ENCODE peak calls at places on chromosomes 5 and 9, in eight cellular contexts. One of them, this sample, is unnamed.

GRCh38 chr5:122585111-122585415 is 189.8 kb upstream of the SNX2 start:
- DNase-seq in cardiac muscle cell: peak; percentile 14
- DNase-seq in stomach: no peak
- DNase-seq in CD8-positive, alpha-beta T cell: no peak
- DNase-seq in upper lobe of right lung: no peak
- DNase-seq in neural progenitor cell: no peak
- DNase-seq in heart left ventricle: no peak
- DNase-seq in PC-3: no peak
- DNase-seq in this sample: no peak

GRCh38 chr5:95872333-95873268 is 50.1 kb upstream of the GLRX start:
- DNase-seq in cardiac muscle cell: no peak
- DNase-seq in stomach: no peak
- DNase-seq in CD8-positive, alpha-beta T cell: no peak
- DNase-seq in upper lobe of right lung: no peak
- DNase-seq in neural progenitor cell: no peak
- DNase-seq in heart left ventricle: no peak
- DNase-seq in PC-3: no peak
- DNase-seq in this sample: no peak

GRCh38 chr5:22391956-22392355 is 461.2 kb downstream of the CDH12 start:
- DNase-seq in cardiac muscle cell: no peak
- DNase-seq in stomach: no peak
- DNase-seq in CD8-positive, alpha-beta T cell: no peak
- DNase-seq in upper lobe of right lung: no peak
- DNase-seq in neural progenitor cell: no peak
- DNase-seq in heart left ventricle: no peak
- DNase-seq in PC-3: peak; percentile 11
- DNase-seq in this sample: no peak

GRCh38 chr5:124962735-124963134 is 216.3 kb upstream of the ZNF608 start:
- DNase-seq in cardiac muscle cell: no peak
- DNase-seq in stomach: no peak
- DNase-seq in CD8-positive, alpha-beta T cell: no peak
- DNase-seq in upper lobe of right lung: no peak
- DNase-seq in neural progenitor cell: peak; percentile 23
- DNase-seq in heart left ventricle: no peak
- DNase-seq in PC-3: no peak
- DNase-seq in this sample: no peak

GRCh38 chr5:125152461-125153189 is 406.2 kb upstream of the ZNF608 start:
- DNase-seq in cardiac muscle cell: no peak
- DNase-seq in stomach: no peak
- DNase-seq in CD8-positive, alpha-beta T cell: no peak
- DNase-seq in upper lobe of right lung: no peak
- DNase-seq in neural progenitor cell: no peak
- DNase-seq in heart left ventricle: no peak
- DNase-seq in PC-3: no peak
- DNase-seq in this sample: no peak

GRCh38 chr5:4511996-4512656 is 628.0 kb upstream of the ADAMTS16 start:
- DNase-seq in cardiac muscle cell: peak; percentile 75
- DNase-seq in stomach: no peak
- DNase-seq in CD8-positive, alpha-beta T cell: no peak
- DNase-seq in upper lobe of right lung: peak; percentile 88
- DNase-seq in neural progenitor cell: peak; percentile 71
- DNase-seq in heart left ventricle: peak; percentile 68
- DNase-seq in PC-3: peak; percentile 49
- DNase-seq in this sample: peak; percentile 88

GRCh38 chr9:8329561-8330283 is 530.1 kb upstream of the DMAC1 start:
- DNase-seq in cardiac muscle cell: no peak
- DNase-seq in stomach: peak; percentile 28
- DNase-seq in CD8-positive, alpha-beta T cell: no peak
- DNase-seq in upper lobe of right lung: no peak
- DNase-seq in neural progenitor cell: no peak
- DNase-seq in heart left ventricle: no peak
- DNase-seq in PC-3: no peak
- DNase-seq in this sample: peak; percentile 22

GRCh38 chr9:16866542-16866941 is 3.9 kb downstream of the BNC2 start:
- DNase-seq in cardiac muscle cell: no peak
- DNase-seq in stomach: no peak
- DNase-seq in CD8-positive, alpha-beta T cell: no peak
- DNase-seq in upper lobe of right lung: no peak
- DNase-seq in neural progenitor cell: no peak
- DNase-seq in heart left ventricle: no peak
- DNase-seq in PC-3: no peak
- DNase-seq in this sample: no peak

GRCh38 chr5:153623906-153624765 is 133.7 kb downstream of the GRIA1 start:
- DNase-seq in cardiac muscle cell: no peak
- DNase-seq in stomach: no peak
- DNase-seq in CD8-positive, alpha-beta T cell: no peak
- DNase-seq in upper lobe of right lung: no peak
- DNase-seq in neural progenitor cell: no peak
- DNase-seq in heart left ventricle: no peak
- DNase-seq in PC-3: peak; percentile 29
- DNase-seq in this sample: no peak

GRCh38 chr5:45037927-45038326 is 229.2 kb downstream of the MRPS30 start:
- DNase-seq in cardiac muscle cell: no peak
- DNase-seq in stomach: no peak
- DNase-seq in CD8-positive, alpha-beta T cell: no peak
- DNase-seq in upper lobe of right lung: no peak
- DNase-seq in neural progenitor cell: no peak
- DNase-seq in heart left ventricle: no peak
- DNase-seq in PC-3: no peak
- DNase-seq in this sample: no peak

GRCh38 chr5:128469924-128470323 is 68.1 kb downstream of the FBN2 start:
- DNase-seq in cardiac muscle cell: no peak
- DNase-seq in stomach: no peak
- DNase-seq in CD8-positive, alpha-beta T cell: no peak
- DNase-seq in upper lobe of right lung: no peak
- DNase-seq in neural progenitor cell: no peak
- DNase-seq in heart left ventricle: no peak
- DNase-seq in PC-3: no peak
- DNase-seq in this sample: no peak

GRCh38 chr5:55924744-55925143 is 70.0 kb downstream of the IL6ST start:
- DNase-seq in cardiac muscle cell: no peak
- DNase-seq in stomach: no peak
- DNase-seq in CD8-positive, alpha-beta T cell: no peak
- DNase-seq in upper lobe of right lung: no peak
- DNase-seq in neural progenitor cell: no peak
- DNase-seq in heart left ventricle: no peak
- DNase-seq in PC-3: no peak
- DNase-seq in this sample: no peak

GRCh38 chr9:18605763-18606162 is 131.8 kb downstream of the ADAMTSL1 start:
- DNase-seq in cardiac muscle cell: no peak
- DNase-seq in stomach: peak; percentile 37
- DNase-seq in CD8-positive, alpha-beta T cell: no peak
- DNase-seq in upper lobe of right lung: no peak
- DNase-seq in neural progenitor cell: no peak
- DNase-seq in heart left ventricle: no peak
- DNase-seq in PC-3: no peak
- DNase-seq in this sample: peak; percentile 68

GRCh38 chr9:101727621-101728524 is 10.6 kb downstream of the GRIN3A start:
- DNase-seq in cardiac muscle cell: peak; percentile 16
- DNase-seq in stomach: no peak
- DNase-seq in CD8-positive, alpha-beta T cell: no peak
- DNase-seq in upper lobe of right lung: no peak
- DNase-seq in neural progenitor cell: peak; percentile 55
- DNase-seq in heart left ventricle: no peak
- DNase-seq in PC-3: peak; percentile 34
- DNase-seq in this sample: no peak

GRCh38 chr5:36602711-36603321 is 3.6 kb upstream of the SLC1A3 start:
- DNase-seq in cardiac muscle cell: peak; percentile 43
- DNase-seq in stomach: no peak
- DNase-seq in CD8-positive, alpha-beta T cell: no peak
- DNase-seq in upper lobe of right lung: no peak
- DNase-seq in neural progenitor cell: no peak
- DNase-seq in heart left ventricle: no peak
- DNase-seq in PC-3: peak; percentile 28
- DNase-seq in this sample: no peak

GRCh38 chr5:82642313-82642712 is 364.2 kb upstream of the RPS23 start:
- DNase-seq in cardiac muscle cell: no peak
- DNase-seq in stomach: no peak
- DNase-seq in CD8-positive, alpha-beta T cell: no peak
- DNase-seq in upper lobe of right lung: no peak
- DNase-seq in neural progenitor cell: no peak
- DNase-seq in heart left ventricle: no peak
- DNase-seq in PC-3: peak; percentile 35
- DNase-seq in this sample: no peak

DNA sequence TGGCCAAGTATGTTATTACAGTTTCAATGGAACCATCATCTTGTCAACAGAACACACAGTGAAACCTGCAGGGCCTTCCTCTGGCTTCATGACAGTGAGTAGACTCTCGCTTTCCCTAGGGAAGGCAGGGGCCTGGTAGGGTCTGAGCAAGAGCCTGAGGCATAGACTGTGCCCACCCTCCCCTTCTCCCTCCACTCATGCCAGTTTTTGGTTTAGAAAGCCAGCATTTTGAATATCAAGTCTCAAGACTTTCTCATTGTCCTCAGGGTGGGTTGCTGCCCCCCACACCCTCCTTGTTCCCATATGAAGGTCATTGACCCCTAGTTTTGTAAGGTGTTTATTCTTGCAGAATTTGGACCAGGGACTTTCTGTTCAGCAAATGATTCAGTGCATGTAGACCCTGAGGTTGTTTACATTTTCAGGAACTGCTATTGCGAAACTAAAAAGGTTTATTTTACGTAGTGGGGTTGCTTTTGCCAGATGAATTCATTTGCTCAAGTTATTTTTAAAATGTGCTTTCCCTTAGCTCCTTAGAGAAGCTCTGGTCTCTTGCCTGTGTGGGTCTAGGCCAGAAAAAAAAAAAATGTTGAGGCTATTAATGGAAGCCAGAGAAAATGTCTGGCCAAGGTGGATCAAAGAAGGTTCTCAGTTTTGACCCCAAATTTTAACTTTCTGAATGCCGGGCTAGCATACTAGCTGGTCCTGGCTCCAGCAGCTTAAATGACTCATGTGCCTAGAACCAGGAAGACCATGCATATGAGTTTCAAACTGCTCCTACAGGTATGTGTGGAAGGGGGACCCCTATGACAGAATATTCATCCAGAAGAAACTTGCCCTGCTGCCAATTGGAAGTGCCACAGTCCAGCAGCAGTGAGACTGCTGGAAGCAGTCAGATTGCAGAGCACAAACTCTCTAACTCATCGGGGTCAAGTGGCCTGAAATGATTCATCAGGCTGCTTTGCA is 10.1 kb upstream of the MOB3B start:
- DNase-seq in cardiac muscle cell: no peak
- DNase-seq in stomach: no peak
- DNase-seq in CD8-positive, alpha-beta T cell: no peak
- DNase-seq in upper lobe of right lung: no peak
- DNase-seq in neural progenitor cell: no peak
- DNase-seq in heart left ventricle: no peak
- DNase-seq in PC-3: peak; percentile 63
- DNase-seq in this sample: peak; percentile 49
- H3K4me1 ChIP-seq in cardiac muscle cell: no peaks in the 10 kb centered on the region
- H3K4me1 ChIP-seq in stomach: peaks cover 59% of the 10 kb centered on the region
- H3K4me1 ChIP-seq in CD8-positive, alpha-beta T cell: no peaks in the 10 kb centered on the region
- H3K4me1 ChIP-seq in upper lobe of right lung: peaks cover 22% of the 10 kb centered on the region
- H3K4me1 ChIP-seq in neural progenitor cell: peaks cover 12% of the 10 kb centered on the region
- H3K4me1 ChIP-seq in heart left ventricle: peaks cover 17% of the 10 kb centered on the region
- H3K4me1 ChIP-seq in PC-3: peaks cover 27% of the 10 kb centered on the region
- H3K4me1 ChIP-seq in this sample: peaks cover 23% of the 10 kb centered on the region

DNA sequence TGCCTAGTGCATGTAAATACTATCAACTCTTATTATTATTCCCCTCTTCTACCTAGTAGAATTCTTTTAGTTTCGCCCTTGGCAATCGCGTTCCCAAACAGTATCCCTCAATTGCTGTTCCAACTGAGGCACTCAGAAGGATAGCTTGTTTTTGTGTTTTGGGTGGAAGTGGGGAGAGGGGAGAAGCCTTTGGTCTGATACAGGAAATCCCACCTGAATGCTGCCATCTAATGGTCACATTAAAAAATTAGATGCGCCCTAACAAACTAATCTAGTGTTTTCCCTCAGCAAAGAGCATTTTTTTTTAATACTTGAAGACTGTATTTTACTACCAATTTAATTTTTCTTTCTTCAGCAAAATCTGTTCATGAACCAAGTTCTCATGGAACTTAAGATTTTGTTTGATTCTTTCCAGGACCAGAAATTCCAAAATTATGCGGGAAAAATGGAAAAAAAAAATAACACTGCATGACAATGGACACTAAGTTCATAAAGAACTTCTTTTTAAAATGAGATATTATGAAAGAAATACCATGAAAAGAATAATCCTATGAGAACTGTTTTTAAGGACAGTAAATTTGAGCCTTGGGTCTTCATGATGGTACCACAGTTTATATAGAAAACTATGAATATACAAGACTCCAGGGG is 22.2 kb upstream of the GLDC start:
- DNase-seq in cardiac muscle cell: peak; percentile 44
- DNase-seq in stomach: no peak
- DNase-seq in CD8-positive, alpha-beta T cell: no peak
- DNase-seq in upper lobe of right lung: no peak
- DNase-seq in neural progenitor cell: peak; percentile 46
- DNase-seq in heart left ventricle: no peak
- DNase-seq in PC-3: peak; percentile 26
- DNase-seq in this sample: no peak
- TF ChIP-seq CTCF in cardiac muscle cell: peak; percentile 51
- TF ChIP-seq CTCF in stomach: no peak
- TF ChIP-seq CTCF in CD8-positive, alpha-beta T cell: peak; percentile 53
- TF ChIP-seq CTCF in upper lobe of right lung: peak; percentile 59
- TF ChIP-seq CTCF in neural progenitor cell: peak; percentile 70
- TF ChIP-seq CTCF in heart left ventricle: peak; percentile 60
- TF ChIP-seq CTCF in PC-3: peak; percentile 70
- TF ChIP-seq CTCF in this sample: peak; percentile 49

GRCh38 chr5:112918679-112919078 is 3.3 kb downstream of the REEP5 start:
- DNase-seq in cardiac muscle cell: no peak
- DNase-seq in stomach: no peak
- DNase-seq in CD8-positive, alpha-beta T cell: no peak
- DNase-seq in upper lobe of right lung: no peak
- DNase-seq in neural progenitor cell: no peak
- DNase-seq in heart left ventricle: no peak
- DNase-seq in PC-3: no peak
- DNase-seq in this sample: no peak

GRCh38 chr5:112923988-112924387 is 2.0 kb upstream of the REEP5 start:
- DNase-seq in cardiac muscle cell: no peak
- DNase-seq in stomach: no peak
- DNase-seq in CD8-positive, alpha-beta T cell: no peak
- DNase-seq in upper lobe of right lung: no peak
- DNase-seq in neural progenitor cell: no peak
- DNase-seq in heart left ventricle: no peak
- DNase-seq in PC-3: no peak
- DNase-seq in this sample: peak; percentile 31

GRCh38 chr5:112921833-112922817 is at the start of gene REEP5:
- DNase-seq in cardiac muscle cell: peak; percentile 94
- DNase-seq in stomach: peak; percentile 88
- DNase-seq in CD8-positive, alpha-beta T cell: peak; percentile 84
- DNase-seq in upper lobe of right lung: peak; percentile 94
- DNase-seq in neural progenitor cell: peak; percentile 95
- DNase-seq in heart left ventricle: peak; percentile 94
- DNase-seq in PC-3: peak; percentile 78
- DNase-seq in this sample: peak; percentile 96

GRCh38 chr5:112923148-112923917 is 1.3 kb upstream of the REEP5 start:
- DNase-seq in cardiac muscle cell: no peak
- DNase-seq in stomach: no peak
- DNase-seq in CD8-positive, alpha-beta T cell: peak; percentile 32
- DNase-seq in upper lobe of right lung: no peak
- DNase-seq in neural progenitor cell: no peak
- DNase-seq in heart left ventricle: no peak
- DNase-seq in PC-3: no peak
- DNase-seq in this sample: peak; percentile 13

GRCh38 chr5:112921031-112921832 is 795 bp downstream of the REEP5 start:
- DNase-seq in cardiac muscle cell: peak; percentile 81
- DNase-seq in stomach: peak; percentile 73
- DNase-seq in CD8-positive, alpha-beta T cell: peak; percentile 57
- DNase-seq in upper lobe of right lung: peak; percentile 88
- DNase-seq in neural progenitor cell: peak; percentile 80
- DNase-seq in heart left ventricle: peak; percentile 89
- DNase-seq in PC-3: peak; percentile 63
- DNase-seq in this sample: peak; percentile 89
- H3K4me3 ChIP-seq in cardiac muscle cell: peak overlapping the region; percentile 85
- H3K4me3 ChIP-seq in stomach: peak overlapping the region; percentile 100
- H3K4me3 ChIP-seq in CD8-positive, alpha-beta T cell: peak overlapping the region; percentile 88
- H3K4me3 ChIP-seq in upper lobe of right lung: peak overlapping the region; percentile 95
- H3K4me3 ChIP-seq in neural progenitor cell: peak overlapping the region; percentile 97
- H3K4me3 ChIP-seq in heart left ventricle: peak overlapping the region; percentile 93
- H3K4me3 ChIP-seq in PC-3: peak overlapping the region; percentile 98
- H3K4me3 ChIP-seq in this sample: peak overlapping the region; percentile 92

GRCh38 chr9:14345586-14346237 is 31.8 kb upstream of the NFIB start:
- DNase-seq in cardiac muscle cell: no peak
- DNase-seq in stomach: no peak
- DNase-seq in CD8-positive, alpha-beta T cell: no peak
- DNase-seq in upper lobe of right lung: no peak
- DNase-seq in neural progenitor cell: peak; percentile 70
- DNase-seq in heart left ventricle: no peak
- DNase-seq in PC-3: no peak
- DNase-seq in this sample: no peak
- H3K4me1 ChIP-seq in cardiac muscle cell: peaks cover 23% of the 10 kb centered on the region
- H3K4me1 ChIP-seq in stomach: peaks cover 61% of the 10 kb centered on the region
- H3K4me1 ChIP-seq in CD8-positive, alpha-beta T cell: no peaks in the 10 kb centered on the region
- H3K4me1 ChIP-seq in upper lobe of right lung: peaks cover 21% of the 10 kb centered on the region
- H3K4me1 ChIP-seq in neural progenitor cell: peaks cover 63% of the 10 kb centered on the region
- H3K4me1 ChIP-seq in heart left ventricle: peaks cover 18% of the 10 kb centered on the region
- H3K4me1 ChIP-seq in PC-3: peaks cover 3% of the 10 kb centered on the region
- H3K4me1 ChIP-seq in this sample: peaks cover 8% of the 10 kb centered on the region

This sample was measured in kidney.